ENCODE peak calls at places on chromosome X, in six cellular contexts. K, S, V, X, Z and R are unnamed samples.

GRCh38 chrX:101219840-101220191 is 230 bp downstream of the DRP2 start:
- DNase-seq in V (no peak), S (peak), X (no peak), Z (peak), K (no peak), R (no peak)

GRCh38 chrX:134571831-134572230 is 86.4 kb downstream of the PLAC1 start:
- DNase-seq in S (no peak), K (no peak), X (no peak), Z (no peak), V (no peak), R (no peak)

GRCh38 chrX:43809463-43809862 is 72.8 kb downstream of the MAOB start:
- DNase-seq in V (peak), S (peak), Z (no peak), K (no peak), X (no peak), R (no peak)

GRCh38 chrX:24260827-24261550 is 52.9 kb downstream of the SUPT20HL2 start:
- DNase-seq in V (no peak), K (no peak), S (peak), X (no peak), Z (no peak), R (no peak)

GRCh38 chrX:103519389-103519788 is at the start of gene RAB40A:
- DNase-seq in Z (no peak), X (no peak), K (no peak), V (no peak), S (no peak), R (no peak)

GRCh38 chrX:139933904-139934303 is 1.1 kb upstream of the ATP11C start:
- DNase-seq in S (no peak), Z (no peak), X (no peak), K (no peak), V (no peak), R (no peak)

GRCh38 chrX:8083276-8083675 is 87.8 kb downstream of the VCX2 start:
- DNase-seq in Z (no peak), K (no peak), V (no peak), X (no peak), S (no peak), R (no peak)

GRCh38 chrX:80282535-80282934 is 137.7 kb upstream of the TENT5D start:
- DNase-seq in S (peak), Z (no peak), V (peak), K (no peak), X (no peak), R (no peak)

GRCh38 chrX:85994787-85995186 is 52.6 kb downstream of the CHM start:
- DNase-seq in V (no peak), Z (no peak), S (no peak), K (no peak), X (no peak), R (no peak)

GRCh38 chrX:152904151-152905080 is 6.5 kb downstream of the ZNF185 start:
- DNase-seq in K (no peak), S (peak), V (peak), Z (peak), X (no peak), R (peak)

GRCh38 chrX:15790766-15791380 is 589 bp downstream of the ZRSR2 start:
- DNase-seq in Z (no peak), V (peak), X (no peak), S (peak), K (no peak), R (no peak)

GRCh38 chrX:74251006-74251930 is 52.7 kb upstream of the ZCCHC13 start:
- DNase-seq in V (peak), Z (no peak), K (no peak), X (no peak), S (peak), R (no peak)

GRCh38 chrX:74250574-74250973 is 53.4 kb upstream of the ZCCHC13 start:
- DNase-seq in K (no peak), V (no peak), X (no peak), Z (no peak), S (no peak), R (no peak)

GRCh38 chrX:74248889-74249288 is 55.1 kb upstream of the ZCCHC13 start:
- DNase-seq in V (no peak), Z (peak), X (no peak), K (no peak), S (peak), R (peak)

GRCh38 chrX:74246524-74246923 is 57.5 kb upstream of the ZCCHC13 start:
- DNase-seq in K (no peak), S (peak), X (no peak), Z (no peak), V (peak), R (no peak)

DNA sequence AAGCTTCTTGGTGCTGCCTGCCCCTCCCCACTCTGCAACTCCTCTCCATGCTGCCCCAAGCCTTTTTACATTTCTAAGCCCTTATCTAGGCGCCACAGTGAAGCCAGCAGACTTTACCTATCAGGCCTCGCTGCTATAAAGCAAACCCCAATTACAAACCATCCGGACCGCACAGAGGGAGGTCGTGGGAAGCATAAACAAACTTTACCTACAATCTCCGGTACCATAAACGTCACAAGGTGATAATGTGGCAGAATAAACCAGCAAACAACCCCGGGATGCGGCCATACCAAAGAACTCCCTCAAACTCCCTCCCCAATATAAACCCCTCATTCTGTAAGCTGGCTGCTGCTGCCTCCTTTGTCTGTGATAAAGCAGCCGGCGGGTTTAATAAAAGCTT is 54.0 kb upstream of the ZCCHC13 start:
- DNase-seq in V (no peak), S (no peak), X (no peak), K (no peak), Z (peak), R (peak)
- TF ChIP-seq EZH2phosphoT487 in V (no peak), S (no peak), X (no peak), K (no peak), Z (no peak), R (no peak)

DNA sequence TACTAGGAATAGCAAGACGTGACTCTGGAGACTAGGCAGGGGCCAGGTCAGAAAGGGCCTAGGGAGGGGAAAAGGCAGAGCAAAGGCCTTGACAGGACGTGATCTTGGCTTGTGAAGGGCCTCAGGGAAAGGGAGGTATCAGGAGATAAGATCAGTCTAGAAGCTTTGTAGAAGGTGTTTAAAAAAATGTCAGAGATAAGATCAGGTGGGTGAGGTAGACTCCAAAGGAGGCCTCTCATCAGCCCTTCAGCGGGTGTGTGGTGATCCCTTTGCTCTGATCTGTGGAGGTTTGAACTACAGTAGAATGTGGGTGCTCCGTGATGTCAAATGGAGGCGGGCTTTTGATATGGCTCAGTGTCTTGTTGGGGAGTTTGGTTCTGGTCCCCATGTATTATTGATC is 78.8 kb upstream of the PRPS1 start:
- DNase-seq in V (no peak), K (no peak), S (no peak), Z (no peak), X (no peak), R (no peak)
- TF ChIP-seq EZH2phosphoT487 in V (no peak), K (no peak), S (no peak), Z (no peak), X (no peak), R (no peak)

DNA sequence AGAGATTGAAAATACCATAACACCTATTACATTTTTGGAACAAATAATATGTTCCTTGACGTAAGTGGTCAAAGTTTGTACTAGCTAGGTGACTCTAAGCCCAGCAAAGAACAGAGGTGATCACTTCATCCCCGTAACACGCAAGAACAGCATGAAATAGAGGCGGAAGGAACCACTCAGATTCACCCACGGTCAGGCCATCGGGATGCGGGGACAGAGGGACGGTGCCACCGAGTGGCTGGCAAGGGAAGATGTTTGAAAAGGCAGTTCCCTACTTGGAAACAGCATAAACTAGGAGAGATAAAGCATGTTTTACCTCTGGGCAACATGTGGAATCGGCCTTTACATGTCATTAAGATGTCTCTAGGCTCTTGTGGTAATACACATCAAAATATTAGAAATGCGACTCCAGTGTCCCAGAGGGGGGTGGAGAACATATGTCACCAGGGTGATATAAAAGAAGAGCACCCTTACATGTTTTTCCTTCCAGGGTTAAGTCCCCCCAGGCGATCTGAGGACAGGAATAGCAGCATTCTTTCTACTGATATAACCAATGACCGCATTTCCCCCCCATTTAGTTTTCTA is 84.0 kb downstream of the PHKA2 start:
- DNase-seq in X (no peak), Z (peak), S (no peak), K (no peak), V (no peak), R (peak)
- TF ChIP-seq EZH2phosphoT487 in X (no peak), Z (no peak), S (no peak), K (no peak), V (no peak), R (no peak)

GRCh38 chrX:14528629-14529287 is 578 bp upstream of the GLRA2 start:
- DNase-seq in K (peak), S (peak), V (peak), Z (peak), X (peak), R (peak)
- TF ChIP-seq EZH2phosphoT487 in K (no peak), S (no peak), V (no peak), Z (no peak), X (no peak), R (no peak)

GRCh38 chrX:30304866-30305265 is 4.3 kb downstream of the NR0B1 start:
- DNase-seq in K (no peak), X (no peak), V (peak), Z (no peak), S (no peak), R (no peak)

GRCh38 chrX:30309139-30309571 is at the start of gene NR0B1:
- DNase-seq in Z (peak), V (no peak), K (no peak), S (peak), X (no peak), R (peak)

GRCh38 chrX:30310429-30311206 is 1.4 kb upstream of the NR0B1 start:
- DNase-seq in S (no peak), V (no peak), K (no peak), Z (no peak), X (no peak), R (no peak)

GRCh38 chrX:30307466-30307865 is 1.7 kb downstream of the NR0B1 start:
- DNase-seq in K (no peak), X (no peak), Z (no peak), S (no peak), V (no peak), R (no peak)

GRCh38 chrX:30308263-30309138 is 689 bp downstream of the NR0B1 start:
- DNase-seq in X (no peak), V (no peak), K (no peak), Z (peak), S (peak), R (peak)
- TF ChIP-seq EZH2phosphoT487 in X (no peak), V (no peak), K (no peak), Z (peak), S (no peak), R (no peak)

DNA sequence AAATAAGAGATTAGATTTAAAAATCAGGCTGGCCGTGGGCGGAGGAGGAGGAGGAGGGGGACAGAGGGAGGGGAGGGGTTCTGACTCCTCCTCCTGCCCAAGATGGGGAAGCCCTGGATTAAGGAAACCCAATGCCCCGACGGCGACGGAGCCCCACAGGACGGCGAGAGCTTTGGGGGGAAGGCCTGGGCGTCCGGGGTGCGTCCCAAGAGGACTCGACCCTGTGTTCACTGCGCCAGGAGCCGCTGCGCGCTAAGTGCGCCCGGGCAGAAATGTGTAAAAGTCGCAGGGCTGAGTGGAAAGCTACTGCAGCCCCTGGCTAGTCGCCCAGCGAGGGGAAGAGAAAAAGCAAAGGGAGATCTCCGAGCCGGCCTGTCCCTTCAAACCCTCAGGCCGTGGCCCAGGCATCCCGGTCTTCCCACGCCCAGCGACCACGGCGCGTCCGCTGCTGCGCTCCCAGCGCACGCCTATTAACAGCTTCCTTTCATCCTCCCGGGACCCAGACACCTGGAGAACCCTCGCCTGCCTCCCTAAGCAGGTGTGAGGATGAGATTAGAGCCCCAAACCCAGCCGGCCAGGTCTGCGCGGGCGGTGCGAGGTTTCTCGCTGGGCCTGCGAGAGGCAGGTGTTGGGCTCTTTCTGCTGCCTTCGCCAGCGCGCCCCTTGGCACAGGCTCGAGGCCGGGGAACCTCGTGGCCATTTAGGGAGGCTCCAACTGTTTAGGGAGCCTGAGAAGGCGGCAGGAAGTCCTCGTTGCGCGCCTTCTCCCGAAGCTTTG is 1.4 kb upstream of the RPS6KA3 start:
- DNase-seq in S (no peak), X (no peak), K (no peak), Z (peak), V (no peak), R (peak)
- TF ChIP-seq EZH2phosphoT487 in S (no peak), X (no peak), K (no peak), Z (peak), V (no peak), R (no peak)

GRCh38 chrX:10034740-10035260 is 67.6 kb downstream of the CLDN34 start:
- DNase-seq in S (no peak), K (no peak), Z (no peak), V (no peak), X (no peak), R (no peak)

GRCh38 chrX:10030570-10030969 is 63.4 kb downstream of the CLDN34 start:
- DNase-seq in K (no peak), V (peak), X (no peak), S (peak), Z (no peak), R (no peak)

GRCh38 chrX:10032147-10032546 is 65.0 kb downstream of the CLDN34 start:
- DNase-seq in S (no peak), V (no peak), X (no peak), Z (no peak), K (no peak), R (no peak)

GRCh38 chrX:10033360-10034007 is 66.3 kb downstream of the CLDN34 start:
- DNase-seq in X (no peak), Z (no peak), K (no peak), V (peak), S (peak), R (no peak)

DNA sequence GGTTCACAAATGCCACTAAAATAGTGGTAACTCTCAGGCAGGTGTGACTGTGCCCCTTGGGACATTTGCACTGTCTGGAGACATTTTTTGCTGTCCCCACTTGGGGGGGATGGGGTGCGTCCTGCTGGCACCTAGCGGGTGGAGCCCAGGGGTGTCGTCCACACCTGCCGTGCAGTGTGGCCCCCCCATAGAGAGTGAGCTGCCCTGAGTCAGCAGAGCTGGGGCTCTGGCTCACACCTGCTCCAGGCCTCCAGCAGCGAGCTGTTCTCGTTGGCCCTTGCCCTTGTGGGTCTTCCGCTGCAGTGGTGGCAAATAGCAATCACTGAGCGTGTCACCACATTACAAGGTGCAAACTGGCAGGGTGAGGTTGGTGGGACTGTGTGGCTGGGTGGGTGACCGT is 64.6 kb downstream of the CLDN34 start:
- DNase-seq in X (peak), S (no peak), V (no peak), Z (no peak), K (no peak), R (no peak)
- TF ChIP-seq EZH2phosphoT487 in X (no peak), S (no peak), V (no peak), Z (no peak), K (no peak), R (no peak)